ENCODE peak calls at places on chromosome 19, in seven cellular contexts. S, N, Q, B, K, J and X are unnamed samples.

GRCh38 chr19:49930483-49931011 is 1.2 kb upstream of the NUP62 start:
- DNase-seq in S (no peak), N (no peak), Q (peak; percentile 74), B (no peak), K (peak; percentile 44), J (no peak), X (no peak)

GRCh38 chr19:17703823-17704463 is 15.3 kb upstream of the MAP1S start:
- DNase-seq in S (peak; percentile 35), N (no peak), Q (no peak), B (no peak), K (peak; percentile 73), J (peak; percentile 31), X (no peak)

GRCh38 chr19:3699741-3700241 is 477 bp downstream of the PIP5K1C start:
- DNase-seq in S (no peak), N (no peak), Q (no peak), B (no peak), K (no peak), J (no peak), X (no peak)

GRCh38 chr19:17475541-17476115 is 5.3 kb downstream of the SLC27A1 start:
- DNase-seq in S (peak; percentile 60), N (peak; percentile 96), Q (peak; percentile 87), B (no peak), K (no peak), J (peak; percentile 61), X (no peak)

GRCh38 chr19:49004964-49005614 is 11.4 kb downstream of the RUVBL2 start:
- DNase-seq in S (no peak), N (no peak), Q (no peak), B (no peak), K (no peak), J (no peak), X (no peak)

GRCh38 chr19:48511800-48512503 is at the start of gene LMTK3:
- DNase-seq in S (no peak), N (no peak), Q (no peak), B (no peak), K (peak; percentile 53), J (peak; percentile 56), X (no peak)

GRCh38 chr19:55461974-55462628 is 659 bp upstream of the ISOC2 start:
- DNase-seq in S (no peak), N (no peak), Q (no peak), B (no peak), K (no peak), J (peak; percentile 33), X (no peak)

GRCh38 chr19:17616961-17617806 is 61.7 kb downstream of the COLGALT1 start:
- DNase-seq in S (no peak), N (no peak), Q (no peak), B (no peak), K (no peak), J (peak; percentile 9), X (no peak)

GRCh38 chr19:3115916-3116602 is 19.8 kb upstream of the GNA15 start:
- DNase-seq in S (no peak), N (peak; percentile 69), Q (peak; percentile 45), B (no peak), K (no peak), J (no peak), X (no peak)

GRCh38 chr19:33813391-33814101 is 16.9 kb downstream of the KCTD15 start:
- DNase-seq in S (no peak), N (no peak), Q (no peak), B (no peak), K (no peak), J (no peak), X (no peak)

GRCh38 chr19:11448923-11449554 is 13.6 kb downstream of the PRKCSH start:
- DNase-seq in S (no peak), N (no peak), Q (no peak), B (no peak), K (no peak), J (no peak), X (no peak)

GRCh38 chr19:17847538-17848366 is at the start of gene JAK3:
- DNase-seq in S (no peak), N (no peak), Q (no peak), B (no peak), K (peak; percentile 70), J (peak; percentile 46), X (no peak)

GRCh38 chr19:17037966-17038500 is 11.4 kb upstream of the CPAMD8 start:
- DNase-seq in S (no peak), N (no peak), Q (no peak), B (no peak), K (no peak), J (no peak), X (no peak)

GRCh38 chr19:4337906-4338440 is 654 bp downstream of the STAP2 start:
- DNase-seq in S (no peak), N (peak; percentile 32), Q (no peak), B (no peak), K (peak; percentile 73), J (no peak), X (no peak)

GRCh38 chr19:4713384-4713951 is 10.2 kb downstream of the DPP9 start:
- DNase-seq in S (peak; percentile 76), N (peak; percentile 96), Q (peak; percentile 98), B (peak; percentile 58), K (peak; percentile 92), J (peak; percentile 97), X (no peak)

DNA sequence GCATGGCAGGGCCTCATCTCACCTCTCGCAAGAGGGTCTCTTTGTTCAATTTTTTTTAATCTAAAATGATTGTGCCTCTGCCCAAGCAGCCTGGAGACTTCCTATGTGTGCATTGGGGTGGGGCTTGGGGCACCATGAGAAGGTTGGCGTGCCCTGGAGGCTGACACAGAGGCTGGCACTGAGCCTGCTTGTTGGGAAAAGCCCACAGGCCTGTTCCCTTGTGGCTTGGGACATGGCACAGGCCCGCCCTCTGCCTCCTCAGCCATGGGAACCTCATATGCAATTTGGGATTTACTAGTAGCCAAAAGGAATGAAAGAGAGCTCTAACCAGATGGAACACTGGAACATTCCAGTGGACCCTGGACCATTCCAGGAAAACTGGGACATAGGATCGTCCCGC is 8.0 kb downstream of the FXYD3 start:
- DNase-seq in S (peak; percentile 65), N (no peak), Q (peak; percentile 88), B (no peak), K (peak; percentile 64), J (no peak), X (peak; percentile 50)
- H3K4me3 ChIP-seq in S (no peak overlapping the region), N (peak overlapping the region; percentile 55), Q (peak overlapping the region; percentile 65), B (no peak overlapping the region), K (no peak overlapping the region), J (no peak overlapping the region), X (peak overlapping the region; percentile 87)

GRCh38 chr19:36918090-36918489 is 2.0 kb downstream of the ZNF568 start:
- DNase-seq in S (no peak), N (no peak), Q (no peak), B (no peak), K (no peak), J (no peak), X (no peak)

GRCh38 chr19:36916991-36917390 is 859 bp downstream of the ZNF568 start:
- DNase-seq in S (no peak), N (no peak), Q (no peak), B (no peak), K (no peak), J (peak; percentile 33), X (no peak)

GRCh38 chr19:36915992-36916830 is at the start of the genes ZNF568 and ZNF829:
- DNase-seq in S (peak; percentile 71), N (peak; percentile 86), Q (peak; percentile 95), B (peak; percentile 36), K (peak; percentile 90), J (peak; percentile 83), X (peak; percentile 67)
- H3K9me3 ChIP-seq in S (peaks cover 43% of the 10 kb centered on the region), N (peaks cover 13% of the 10 kb centered on the region), Q (peaks cover 28% of the 10 kb centered on the region), B (peaks cover 11% of the 10 kb centered on the region), K (peaks cover 21% of the 10 kb centered on the region), J (peaks cover 2% of the 10 kb centered on the region), X (no peaks in the 10 kb centered on the region)

GRCh38 chr19:45092747-45093678 is at the start of gene PPP1R37:
- DNase-seq in S (peak; percentile 79), N (peak; percentile 90), Q (peak; percentile 98), B (peak; percentile 95), K (peak; percentile 93), J (peak; percentile 97), X (peak; percentile 75)
- TF ChIP-seq CTCF in S (peak; percentile 8), N (no peak), Q (peak; percentile 35), B (peak; percentile 19), K (no peak), J (peak; percentile 36), X (peak; percentile 47)

DNA sequence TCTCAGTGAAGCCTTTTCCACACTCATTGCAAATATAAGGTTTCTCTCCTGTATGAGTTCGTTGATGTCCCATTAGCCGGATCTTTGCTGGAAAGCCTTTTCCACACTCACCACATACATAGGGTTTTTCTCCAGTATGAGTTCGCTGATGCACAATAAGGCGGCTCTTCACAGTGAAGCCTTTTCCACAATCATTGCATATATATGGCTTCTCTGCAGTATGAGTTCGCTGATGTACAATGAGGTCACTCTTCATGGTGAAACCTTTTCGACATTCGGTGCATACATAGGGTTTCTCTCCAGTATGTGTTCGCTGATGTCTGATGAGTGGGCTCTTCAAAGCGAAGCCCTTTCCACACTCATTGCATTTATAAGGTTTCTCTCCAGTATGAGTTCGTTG is 6.8 kb upstream of the ZNF350 start:
- DNase-seq in S (no peak), N (no peak), Q (no peak), B (no peak), K (no peak), J (no peak), X (no peak)
- H3K4me3 ChIP-seq in S (no peak overlapping the region), N (no peak overlapping the region), Q (no peak overlapping the region), B (no peak overlapping the region), K (no peak overlapping the region), J (no peak overlapping the region), X (no peak overlapping the region)

GRCh38 chr19:58475714-58476497 is at the start of gene ZNF446:
- DNase-seq in S (peak; percentile 98), N (peak; percentile 98), Q (peak; percentile 97), B (peak; percentile 89), K (peak; percentile 95), J (peak; percentile 94), X (peak; percentile 97)

GRCh38 chr19:58477871-58478270 is 1.7 kb downstream of the ZNF446 start:
- DNase-seq in S (no peak), N (no peak), Q (no peak), B (no peak), K (no peak), J (no peak), X (no peak)

GRCh38 chr19:58476498-58477015 is 405 bp downstream of the ZNF446 start:
- DNase-seq in S (no peak), N (no peak), Q (no peak), B (no peak), K (no peak), J (no peak), X (peak; percentile 36)

GRCh38 chr19:58474997-58475713 is 997 bp upstream of the ZNF446 start:
- DNase-seq in S (no peak), N (no peak), Q (no peak), B (no peak), K (no peak), J (no peak), X (no peak)

DNA sequence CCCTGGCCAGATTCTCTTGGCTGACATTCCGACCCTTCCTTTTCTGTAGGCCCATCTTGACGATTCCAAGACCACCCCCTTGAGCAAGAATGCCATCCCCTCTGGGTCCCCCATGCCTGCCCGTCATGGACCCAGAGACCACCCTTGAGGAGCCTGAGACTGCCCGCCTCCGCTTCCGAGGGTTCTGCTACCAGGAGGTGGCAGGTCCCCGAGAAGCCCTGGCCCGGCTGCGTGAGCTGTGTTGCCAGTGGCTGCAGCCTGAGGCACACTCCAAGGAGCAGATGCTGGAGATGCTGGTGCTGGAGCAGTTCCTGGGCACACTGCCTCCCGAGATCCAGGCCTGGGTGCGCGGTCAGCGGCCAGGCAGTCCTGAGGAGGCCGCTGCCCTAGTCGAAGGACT is 978 bp downstream of the ZNF446 start:
- DNase-seq in S (no peak), N (no peak), Q (no peak), B (no peak), K (no peak), J (no peak), X (no peak)
- H3K9me3 ChIP-seq in S (no peaks in the 10 kb centered on the region), N (no peaks in the 10 kb centered on the region), Q (no peaks in the 10 kb centered on the region), B (no peaks in the 10 kb centered on the region), K (no peaks in the 10 kb centered on the region), J (no peaks in the 10 kb centered on the region), X (no peaks in the 10 kb centered on the region)